ENCODE peak calls at places on chromosomes 7 and 10, in four cellular contexts. One of them, this sample, is unnamed.

GRCh38 chr7:20359397-20359963 is 28.8 kb downstream of the ITGB8 start:
- DNase-seq in Panc1: no peak
- DNase-seq in HepG2: no peak
- DNase-seq in K562: no peak
- DNase-seq in this sample: no peak

GRCh38 chr10:86043236-86043635 is 323.4 kb downstream of the GRID1 start:
- DNase-seq in Panc1: no peak
- DNase-seq in K562: no peak
- DNase-seq in HepG2: no peak
- DNase-seq in this sample: no peak

GRCh38 chr10:4514445-4515108 is 311.4 kb upstream of the AKR1E2 start:
- DNase-seq in Panc1: no peak
- DNase-seq in K562: no peak
- DNase-seq in HepG2: no peak
- DNase-seq in this sample: no peak

GRCh38 chr7:133746847-133747246 is 380.3 kb upstream of the LRGUK start:
- DNase-seq in HepG2: peak
- DNase-seq in K562: no peak
- DNase-seq in Panc1: no peak
- DNase-seq in this sample: no peak

GRCh38 chr7:24152356-24152755 is 131.6 kb upstream of the NPY start:
- DNase-seq in HepG2: no peak
- DNase-seq in Panc1: no peak
- DNase-seq in K562: no peak
- DNase-seq in this sample: no peak

GRCh38 chr10:70145666-70146488 is 623 bp downstream of the TYSND1 start:
- DNase-seq in K562: peak
- DNase-seq in Panc1: no peak
- DNase-seq in HepG2: peak
- DNase-seq in this sample: no peak

GRCh38 chr10:121063744-121064143 is 212.6 kb downstream of the WDR11 start:
- DNase-seq in Panc1: no peak
- DNase-seq in HepG2: peak
- DNase-seq in K562: no peak
- DNase-seq in this sample: no peak

GRCh38 chr10:30059209-30060107 is at the start of gene JCAD:
- DNase-seq in Panc1: no peak
- DNase-seq in K562: peak
- DNase-seq in HepG2: no peak
- DNase-seq in this sample: no peak

GRCh38 chr10:122852261-122852660 is 6.6 kb upstream of the CUZD1 start:
- DNase-seq in Panc1: no peak
- DNase-seq in HepG2: no peak
- DNase-seq in K562: no peak
- DNase-seq in this sample: no peak

GRCh38 chr7:126569402-126569801 is 683.3 kb downstream of the GRM8 start:
- DNase-seq in K562: no peak
- DNase-seq in HepG2: no peak
- DNase-seq in Panc1: no peak
- DNase-seq in this sample: no peak

GRCh38 chr7:146514304-146514703 is 397.7 kb downstream of the CNTNAP2 start:
- DNase-seq in Panc1: no peak
- DNase-seq in K562: no peak
- DNase-seq in HepG2: no peak
- DNase-seq in this sample: no peak

GRCh38 chr7:15399446-15399845 is 162.4 kb downstream of the AGMO start:
- DNase-seq in Panc1: no peak
- DNase-seq in HepG2: no peak
- DNase-seq in K562: no peak
- DNase-seq in this sample: no peak

GRCh38 chr10:62131724-62132123 is 136.9 kb downstream of the RTKN2 start:
- DNase-seq in Panc1: no peak
- DNase-seq in HepG2: no peak
- DNase-seq in K562: no peak
- DNase-seq in this sample: no peak

GRCh38 chr7:150566123-150566522 is 1.1 kb upstream of the GIMAP4 start:
- DNase-seq in Panc1: no peak
- DNase-seq in K562: no peak
- DNase-seq in HepG2: no peak
- DNase-seq in this sample: no peak

GRCh38 chr7:50594136-50594535 is 28.9 kb upstream of the DDC start:
- DNase-seq in K562: no peak
- DNase-seq in HepG2: no peak
- DNase-seq in Panc1: no peak
- DNase-seq in this sample: no peak

GRCh38 chr7:137853053-137853452 is 6.3 kb upstream of the DGKI start:
- DNase-seq in HepG2: no peak
- DNase-seq in K562: no peak
- DNase-seq in Panc1: no peak
- DNase-seq in this sample: no peak

GRCh38 chr10:117470733-117471132 is 71.8 kb upstream of the EMX2 start:
- DNase-seq in HepG2: no peak
- DNase-seq in K562: no peak
- DNase-seq in Panc1: no peak
- DNase-seq in this sample: no peak

GRCh38 chr10:117471344-117471874 is 71.1 kb upstream of the EMX2 start:
- DNase-seq in HepG2: no peak
- DNase-seq in K562: no peak
- DNase-seq in Panc1: no peak
- DNase-seq in this sample: no peak

GRCh38 chr10:117476716-117477115 is 65.8 kb upstream of the EMX2 start:
- DNase-seq in K562: no peak
- DNase-seq in Panc1: no peak
- DNase-seq in HepG2: no peak
- DNase-seq in this sample: no peak

GRCh38 chr10:117476281-117476680 is 66.3 kb upstream of the EMX2 start:
- DNase-seq in Panc1: no peak
- DNase-seq in K562: no peak
- DNase-seq in HepG2: no peak
- DNase-seq in this sample: no peak

GRCh38 chr10:117472872-117473271 is 69.7 kb upstream of the EMX2 start:
- DNase-seq in K562: no peak
- DNase-seq in Panc1: no peak
- DNase-seq in HepG2: no peak
- DNase-seq in this sample: no peak
- TF ChIP-seq TCF7L2 in K562: no peak
- TF ChIP-seq TCF7L2 in Panc1: no peak
- TF ChIP-seq TCF7L2 in HepG2: no peak
- TF ChIP-seq TCF7L2 in this sample: no peak

GRCh38 chr7:101488826-101489572 is 126.3 kb downstream of the COL26A1 start:
- DNase-seq in HepG2: no peak
- DNase-seq in K562: no peak
- DNase-seq in Panc1: no peak
- DNase-seq in this sample: no peak
- TF ChIP-seq POLR2AphosphoS5 in HepG2: no peak
- TF ChIP-seq POLR2AphosphoS5 in K562: no peak
- TF ChIP-seq POLR2AphosphoS5 in Panc1: peak
- TF ChIP-seq POLR2AphosphoS5 in this sample: no peak

DNA sequence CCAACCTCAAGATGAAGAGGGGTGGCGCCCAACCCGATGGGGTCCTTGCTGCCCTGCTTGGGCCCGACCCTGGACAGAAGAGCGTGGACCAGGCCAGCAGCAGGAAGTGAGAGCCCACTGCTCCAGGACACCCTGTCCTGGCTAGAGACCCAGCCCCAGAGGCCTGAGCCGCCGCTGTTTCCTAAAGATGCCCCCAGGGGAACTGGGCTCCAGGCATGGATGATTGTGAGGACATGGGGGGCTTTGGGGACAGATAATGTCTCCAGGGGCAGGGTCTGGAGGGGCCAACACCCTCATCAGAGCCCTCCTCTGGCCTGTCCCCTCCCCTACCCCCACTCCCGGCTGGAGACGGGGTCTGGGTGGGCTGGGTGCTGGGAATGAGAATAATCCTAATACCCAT is 71.7 kb downstream of the MYL10 start:
- DNase-seq in K562: no peak
- DNase-seq in Panc1: no peak
- DNase-seq in HepG2: no peak
- DNase-seq in this sample: no peak
- TF ChIP-seq TCF7L2 in K562: no peak
- TF ChIP-seq TCF7L2 in Panc1: no peak
- TF ChIP-seq TCF7L2 in HepG2: no peak
- TF ChIP-seq TCF7L2 in this sample: no peak

DNA sequence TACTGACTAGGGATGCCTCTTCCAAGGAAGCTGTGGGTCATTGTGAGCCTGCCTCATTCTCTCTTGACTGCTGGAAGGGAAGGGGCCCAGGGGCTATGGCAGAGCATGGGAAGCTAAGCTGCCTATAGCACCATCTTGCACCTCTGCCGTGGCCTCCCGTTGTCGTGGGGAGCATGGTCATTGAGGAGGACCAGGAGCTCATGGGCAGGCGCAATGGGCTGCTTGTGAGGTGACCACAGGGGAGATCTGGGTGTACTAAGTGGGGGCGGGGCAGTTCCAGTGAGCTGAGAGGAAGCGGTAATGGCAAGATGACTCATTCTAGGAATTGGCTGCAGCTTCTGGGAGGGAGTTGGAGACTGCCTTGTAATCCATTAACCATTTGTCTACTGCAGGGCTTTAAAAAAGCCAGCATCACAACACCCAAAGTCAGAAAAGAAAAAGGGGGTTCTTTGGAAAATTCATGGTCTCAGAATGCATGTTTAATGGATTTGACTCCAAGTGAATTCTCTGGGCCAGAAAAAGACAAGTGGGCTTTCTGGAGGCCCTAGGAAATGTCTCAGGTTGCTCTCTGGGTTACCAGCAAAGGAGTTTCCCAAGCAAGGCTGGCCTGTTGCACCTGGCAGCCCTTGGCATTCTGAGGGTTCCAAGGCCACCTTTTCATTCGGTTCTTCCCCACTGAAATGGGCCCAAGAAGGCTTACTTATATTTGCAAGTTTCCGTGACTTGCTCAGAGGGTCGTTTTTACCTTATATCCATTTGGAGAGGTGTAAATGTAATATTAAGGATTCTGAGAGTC is 3.6 kb downstream of the DUSP5 start:
- DNase-seq in Panc1: peak
- DNase-seq in HepG2: peak
- DNase-seq in K562: peak
- DNase-seq in this sample: peak
- TF ChIP-seq POLR2AphosphoS5 in Panc1: peak
- TF ChIP-seq POLR2AphosphoS5 in HepG2: no peak
- TF ChIP-seq POLR2AphosphoS5 in K562: no peak
- TF ChIP-seq POLR2AphosphoS5 in this sample: peak

DNA sequence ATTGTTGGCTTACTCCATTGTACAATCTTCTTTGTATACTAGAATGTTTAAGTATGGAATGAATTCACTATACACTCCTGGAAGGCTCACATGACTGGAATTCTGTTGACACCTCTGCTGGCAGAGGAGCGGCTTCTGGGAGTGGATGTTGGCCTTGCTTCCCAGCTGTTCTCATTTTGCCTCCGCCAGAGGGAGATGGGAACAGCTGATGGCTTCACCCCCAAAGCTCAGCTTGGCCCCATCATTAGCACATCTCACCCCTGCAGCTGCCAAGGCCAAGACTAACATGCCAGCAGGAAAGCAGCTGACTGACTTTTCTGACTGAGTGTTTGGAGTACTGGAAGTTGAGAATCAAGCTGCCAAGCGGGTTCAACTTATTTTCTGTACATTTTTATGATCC is 15.1 kb downstream of the ADAM12 start:
- DNase-seq in Panc1: no peak
- DNase-seq in HepG2: no peak
- DNase-seq in K562: no peak
- DNase-seq in this sample: no peak
- TF ChIP-seq TCF7L2 in Panc1: no peak
- TF ChIP-seq TCF7L2 in HepG2: no peak
- TF ChIP-seq TCF7L2 in K562: no peak
- TF ChIP-seq TCF7L2 in this sample: no peak

GRCh38 chr10:81532403-81532802 is 342.6 kb upstream of the NRG3 start:
- DNase-seq in HepG2: no peak
- DNase-seq in K562: no peak
- DNase-seq in Panc1: no peak
- DNase-seq in this sample: no peak

GRCh38 chr10:81534991-81535390 is 340.0 kb upstream of the NRG3 start:
- DNase-seq in HepG2: no peak
- DNase-seq in Panc1: no peak
- DNase-seq in K562: no peak
- DNase-seq in this sample: no peak
- TF ChIP-seq POLR2AphosphoS5 in HepG2: no peak
- TF ChIP-seq POLR2AphosphoS5 in Panc1: no peak
- TF ChIP-seq POLR2AphosphoS5 in K562: no peak
- TF ChIP-seq POLR2AphosphoS5 in this sample: no peak

GRCh38 chr7:30349816-30350215 is 65.4 kb downstream of the ZNRF2 start:
- DNase-seq in Panc1: no peak
- DNase-seq in HepG2: no peak
- DNase-seq in K562: no peak
- DNase-seq in this sample: no peak

GRCh38 chr7:30348083-30348560 is 63.7 kb downstream of the ZNRF2 start:
- DNase-seq in Panc1: peak
- DNase-seq in HepG2: peak
- DNase-seq in K562: peak
- DNase-seq in this sample: peak

GRCh38 chr7:30349170-30349569 is 64.8 kb downstream of the ZNRF2 start:
- DNase-seq in Panc1: no peak
- DNase-seq in HepG2: no peak
- DNase-seq in K562: no peak
- DNase-seq in this sample: no peak

GRCh38 chr7:30344513-30344912 is 60.1 kb downstream of the ZNRF2 start:
- DNase-seq in Panc1: no peak
- DNase-seq in HepG2: no peak
- DNase-seq in K562: no peak
- DNase-seq in this sample: no peak

GRCh38 chr7:30347226-30348082 is 63.1 kb downstream of the ZNRF2 start:
- DNase-seq in Panc1: no peak
- DNase-seq in HepG2: no peak
- DNase-seq in K562: no peak
- DNase-seq in this sample: no peak
- TF ChIP-seq TCF7L2 in Panc1: no peak
- TF ChIP-seq TCF7L2 in HepG2: no peak
- TF ChIP-seq TCF7L2 in K562: no peak
- TF ChIP-seq TCF7L2 in this sample: no peak

DNA sequence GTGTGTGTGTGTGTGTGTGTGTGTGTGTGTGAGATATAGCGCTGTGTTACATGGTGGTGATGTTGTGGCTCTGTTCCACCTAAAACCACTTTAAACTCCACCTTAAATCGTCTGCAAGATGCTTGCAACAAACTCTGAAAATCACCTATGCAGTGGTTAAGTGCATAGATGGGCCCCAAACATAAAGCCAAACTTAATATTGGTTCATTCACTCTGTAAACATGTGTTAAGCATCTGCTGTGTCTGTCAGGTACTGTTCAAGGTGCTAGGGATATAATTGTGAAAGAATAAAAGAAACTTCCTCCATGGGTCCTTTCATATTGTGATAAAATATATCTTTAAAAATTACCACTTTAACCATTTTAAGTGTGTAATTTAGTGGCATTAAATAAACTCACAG is 645.4 kb upstream of the SORCS1 start:
- DNase-seq in K562: no peak
- DNase-seq in HepG2: no peak
- DNase-seq in Panc1: no peak
- DNase-seq in this sample: no peak
- TF ChIP-seq POLR2AphosphoS5 in K562: no peak
- TF ChIP-seq POLR2AphosphoS5 in HepG2: no peak
- TF ChIP-seq POLR2AphosphoS5 in Panc1: no peak
- TF ChIP-seq POLR2AphosphoS5 in this sample: no peak